ENCODE peak calls at places on chromosomes 1 and 21, in four cellular contexts. F, G, J and Z are unnamed samples.

GRCh38 chr1:185581961-185582725 is 152.0 kb upstream of the HMCN1 start:
- DNase-seq in F (no peak), G (no peak), J (no peak), Z (no peak)

GRCh38 chr1:75969550-75969949 is 37.3 kb upstream of the ASB17 start:
- DNase-seq in F (no peak), G (no peak), J (no peak), Z (no peak)

GRCh38 chr1:92168657-92169056 is 49.1 kb upstream of the C1orf146 start:
- DNase-seq in F (no peak), G (no peak), J (no peak), Z (no peak)

GRCh38 chr1:168084396-168085231 is 52.1 kb downstream of the GPR161 start:
- DNase-seq in F (no peak), G (peak), J (no peak), Z (no peak)

GRCh38 chr1:155329980-155330598 is 9.4 kb downstream of the RUSC1 start:
- DNase-seq in F (no peak), G (no peak), J (no peak), Z (no peak)

GRCh38 chr1:2135425-2135824 is 59.1 kb downstream of the FAAP20 start:
- DNase-seq in F (peak), G (peak), J (no peak), Z (no peak)

GRCh38 chr1:93575586-93576271 is 105.9 kb downstream of the BCAR3 start:
- DNase-seq in F (no peak), G (no peak), J (no peak), Z (no peak)

GRCh38 chr1:184160236-184160635 is 108.7 kb downstream of the TSEN15 start:
- DNase-seq in F (no peak), G (no peak), J (peak), Z (no peak)

GRCh38 chr1:84012018-84012417 is 13.1 kb upstream of the TTLL7 start:
- DNase-seq in F (no peak), G (no peak), J (no peak), Z (no peak)

GRCh38 chr1:233543338-233544255 is 70.3 kb upstream of the KCNK1 start:
- DNase-seq in F (no peak), G (no peak), J (no peak), Z (peak)

GRCh38 chr1:201917362-201918033 is 28.8 kb downstream of the SHISA4 start:
- DNase-seq in F (no peak), G (no peak), J (no peak), Z (no peak)

GRCh38 chr1:1217621-1218523 is 3.9 kb upstream of the TNFRSF4 start:
- DNase-seq in F (no peak), G (no peak), J (no peak), Z (peak)

GRCh38 chr1:28392027-28392652 is 22.6 kb downstream of the PHACTR4 start:
- DNase-seq in F (no peak), G (no peak), J (no peak), Z (peak)

GRCh38 chr21:21921410-21922232 is 923.4 kb downstream of the NCAM2 start:
- DNase-seq in F (no peak), G (no peak), J (no peak), Z (peak)

GRCh38 chr1:113938192-113938591 is 9.1 kb downstream of the HIPK1 start:
- DNase-seq in F (no peak), G (no peak), J (no peak), Z (no peak)

GRCh38 chr1:154996966-154997701 is 3.7 kb downstream of the LENEP start:
- DNase-seq in F (no peak), G (no peak), J (no peak), Z (no peak)

GRCh38 chr1:221419513-221420088 is 322.3 kb downstream of the DUSP10 start:
- DNase-seq in F (no peak), G (no peak), J (no peak), Z (no peak)

GRCh38 chr1:152225678-152226077 is 1.7 kb upstream of the HRNR start:
- DNase-seq in F (no peak), G (no peak), J (no peak), Z (no peak)

GRCh38 chr21:42366292-42367010 is at the start of gene TFF1:
- DNase-seq in F (no peak), G (peak), J (no peak), Z (peak)

GRCh38 chr1:222010306-222010705 is 268.4 kb upstream of the DUSP10 start:
- DNase-seq in F (no peak), G (no peak), J (no peak), Z (no peak)

GRCh38 chr1:226047495-226047894 is 15.0 kb upstream of the H3-3A start:
- DNase-seq in F (no peak), G (no peak), J (no peak), Z (no peak)

GRCh38 chr1:60283690-60284089 is 210.1 kb upstream of the C1orf87 start:
- DNase-seq in F (no peak), G (no peak), J (no peak), Z (no peak)

GRCh38 chr1:96660051-96660450 is 61.5 kb upstream of the PTBP2 start:
- DNase-seq in F (no peak), G (no peak), J (no peak), Z (no peak)

GRCh38 chr1:212916395-212917133 is 33.8 kb upstream of the VASH2 start:
- DNase-seq in F (no peak), G (peak), J (no peak), Z (no peak)

GRCh38 chr1:84297546-84298244 is 3.8 kb upstream of the SAMD13 start:
- DNase-seq in F (no peak), G (no peak), J (no peak), Z (no peak)

DNA sequence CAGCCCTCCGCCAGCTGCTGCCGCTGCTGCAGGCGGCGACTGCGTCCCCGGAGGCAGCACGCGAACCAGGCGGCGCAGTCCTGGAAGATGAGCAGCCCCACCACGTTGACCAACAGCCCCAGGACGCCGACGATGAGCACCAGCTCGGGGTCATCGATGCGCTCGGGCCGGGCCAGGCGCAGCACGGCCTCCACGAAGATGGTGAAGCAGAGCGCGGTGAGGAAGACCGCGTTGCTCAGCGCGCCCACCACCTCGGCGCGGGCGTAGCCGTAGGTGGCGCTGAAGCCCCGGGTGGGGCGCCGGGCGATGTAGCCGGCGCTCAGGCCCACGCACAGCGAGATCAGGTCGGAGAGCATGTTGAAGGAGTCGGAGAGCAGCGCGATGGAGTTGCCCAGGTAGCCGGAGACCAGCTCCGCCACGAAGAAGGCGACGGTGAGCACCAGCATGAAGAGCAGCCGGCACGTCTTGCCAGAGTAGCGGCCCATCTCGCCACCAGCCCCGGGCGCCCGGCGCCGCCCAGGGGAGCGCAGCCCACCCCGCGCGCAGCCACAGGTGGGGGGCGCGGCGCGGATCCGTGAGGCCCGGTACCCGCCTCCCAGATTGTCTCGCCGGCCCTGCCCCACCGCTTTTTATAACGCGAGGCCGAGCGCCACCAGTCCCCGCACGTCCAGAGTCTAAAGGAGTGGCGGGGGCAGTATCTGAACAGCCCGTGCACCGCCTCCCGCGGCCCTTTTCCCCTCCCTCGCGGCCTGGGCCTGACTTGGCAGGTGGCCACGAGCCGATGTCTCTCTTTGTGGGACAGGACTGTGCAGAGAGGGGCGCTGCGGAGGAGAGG is at the start of gene SLC30A10:
- DNase-seq in F (no peak), G (peak), J (no peak), Z (no peak)
- TF ChIP-seq POLR2A in F (no peak), G (peak), J (no peak), Z (no peak)

GRCh38 chr1:10664251-10664650 is 132.2 kb downstream of the CASZ1 start:
- DNase-seq in F (no peak), G (no peak), J (no peak), Z (no peak)

GRCh38 chr1:10663668-10664035 is 132.8 kb downstream of the CASZ1 start:
- DNase-seq in F (no peak), G (peak), J (no peak), Z (no peak)

GRCh38 chr1:10661453-10661852 is 135.0 kb downstream of the CASZ1 start:
- DNase-seq in F (no peak), G (no peak), J (no peak), Z (no peak)

GRCh38 chr1:10662090-10662688 is 134.3 kb downstream of the CASZ1 start:
- DNase-seq in F (no peak), G (no peak), J (no peak), Z (no peak)

DNA sequence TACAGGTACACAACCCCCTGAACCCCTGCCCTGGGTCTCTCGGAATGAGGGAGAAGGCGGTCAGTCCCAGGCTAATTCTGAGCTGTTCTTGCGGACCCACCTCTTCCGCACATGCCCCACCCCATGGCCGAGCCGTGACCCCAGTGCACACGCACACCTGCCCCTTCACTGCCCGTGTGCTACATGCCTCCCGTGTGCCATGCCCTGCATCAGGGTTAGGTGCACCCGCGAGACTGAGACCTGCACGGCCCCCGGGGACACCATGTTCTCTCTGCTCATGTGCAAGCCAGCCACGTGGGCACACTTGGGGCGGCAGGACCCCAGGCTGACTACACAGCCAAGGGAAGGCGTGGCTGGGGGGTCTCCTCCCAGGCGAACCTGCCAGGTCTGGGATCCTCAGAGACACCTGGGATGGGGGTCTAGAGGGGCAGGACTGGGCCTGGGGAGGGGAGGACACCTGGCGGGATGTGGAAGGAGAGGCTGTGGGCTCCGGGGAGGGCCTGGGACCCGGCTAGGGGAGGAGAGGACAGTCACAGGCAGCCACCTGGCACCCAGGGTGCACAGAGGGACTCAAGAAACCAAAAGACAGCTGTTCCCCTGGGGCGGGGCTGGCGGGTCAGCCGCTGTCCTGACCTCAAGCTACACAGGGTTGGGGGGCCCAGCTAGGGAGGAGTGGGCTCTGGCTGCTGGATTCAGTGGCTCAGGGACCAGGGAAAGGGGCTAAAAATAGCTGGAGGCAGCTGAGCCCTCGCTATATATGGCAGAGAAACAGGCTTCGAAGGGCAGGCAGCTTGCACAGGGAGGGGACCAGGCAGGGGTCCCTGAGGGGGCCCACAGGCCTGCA is 133.4 kb downstream of the CASZ1 start:
- DNase-seq in F (no peak), G (no peak), J (no peak), Z (no peak)
- TF ChIP-seq POLR2A in F (no peak), G (no peak), J (no peak), Z (no peak)

DNA sequence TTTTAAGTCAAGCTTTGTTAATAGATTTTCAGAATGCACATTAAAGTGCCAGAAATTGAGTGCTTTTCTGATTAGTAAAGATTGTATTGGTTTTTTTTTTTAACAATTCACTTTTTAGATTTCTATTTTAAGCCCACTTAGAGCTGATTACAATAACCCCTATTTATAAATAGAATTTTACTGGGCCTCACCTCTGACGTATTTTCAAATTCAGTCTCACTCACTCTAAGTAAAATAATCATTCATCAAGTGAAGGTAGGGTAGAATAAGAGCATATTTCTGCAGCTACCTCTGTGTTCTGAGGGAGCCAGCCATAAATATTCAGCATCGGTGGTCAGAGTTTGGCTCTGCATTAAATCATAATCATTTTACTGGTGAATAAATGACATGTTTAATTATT is 95.8 kb upstream of the UBE2U start:
- DNase-seq in F (no peak), G (no peak), J (no peak), Z (no peak)
- TF ChIP-seq POLR2A in F (no peak), G (no peak), J (no peak), Z (no peak)

GRCh38 chr1:160634543-160635491 is 12.0 kb downstream of the SLAMF1 start:
- DNase-seq in F (no peak), G (no peak), J (no peak), Z (no peak)
- TF ChIP-seq POLR2A in F (no peak), G (no peak), J (peak), Z (no peak)

GRCh38 chr1:158425020-158425419 is 1.0 kb downstream of the OR10K2 start:
- DNase-seq in F (no peak), G (no peak), J (no peak), Z (no peak)
- TF ChIP-seq POLR2A in F (no peak), G (no peak), J (no peak), Z (no peak)

GRCh38 chr1:224432672-224433040 is 1.9 kb downstream of the WDR26 start:
- DNase-seq in F (no peak), G (no peak), J (no peak), Z (no peak)
- TF ChIP-seq POLR2A in F (no peak), G (no peak), J (no peak), Z (no peak)

GRCh38 chr1:63367218-63368103 is at the start of gene ALG6:
- DNase-seq in F (peak), G (peak), J (peak), Z (peak)
- TF ChIP-seq POLR2A in F (no peak), G (peak), J (peak), Z (peak)

GRCh38 chr1:230069813-230070212 is 2.8 kb downstream of the GALNT2 start:
- DNase-seq in F (no peak), G (no peak), J (no peak), Z (no peak)
- TF ChIP-seq POLR2A in F (no peak), G (no peak), J (no peak), Z (no peak)

GRCh38 chr1:39776886-39777683 is 5.9 kb upstream of the OXCT2 start:
- DNase-seq in F (no peak), G (no peak), J (no peak), Z (no peak)

GRCh38 chr1:39781349-39781715 is 7.3 kb downstream of the BMP8B start:
- DNase-seq in F (no peak), G (no peak), J (no peak), Z (no peak)

GRCh38 chr1:39779137-39779536 is 8.0 kb upstream of the OXCT2 start:
- DNase-seq in F (no peak), G (no peak), J (no peak), Z (no peak)

GRCh38 chr1:39779821-39780220 is 8.7 kb upstream of the OXCT2 start:
- DNase-seq in F (no peak), G (no peak), J (no peak), Z (no peak)

GRCh38 chr1:39776400-39776713 is 5.2 kb upstream of the OXCT2 start:
- DNase-seq in F (no peak), G (peak), J (peak), Z (no peak)
- TF ChIP-seq POLR2A in F (no peak), G (no peak), J (no peak), Z (no peak)

GRCh38 chr1:235504122-235504493 is at the start of gene B3GALNT2:
- DNase-seq in F (no peak), G (no peak), J (no peak), Z (no peak)
- TF ChIP-seq POLR2A in F (no peak), G (peak), J (peak), Z (peak)